ENCODE peak calls at places on chromosomes 1 and 21, in nine cellular contexts. A, L, H, E, Q, C, R, K and S are unnamed samples.

GRCh38 chr1:97986041-97987005 is 65.5 kb upstream of the DPYD start:
- DNase-seq in A (no peak), L (no peak), H (no peak), E (no peak), Q (no peak), C (peak; percentile 23), R (no peak), K (no peak), S (no peak)

GRCh38 chr1:6040444-6040843 is 5.2 kb upstream of the KCNAB2 start:
- DNase-seq in A (no peak), L (no peak), H (no peak), E (no peak), Q (no peak), C (no peak), R (no peak), K (no peak), S (no peak)

GRCh38 chr1:56676571-56677035 is 31.5 kb downstream of the PRKAA2 start:
- DNase-seq in A (no peak), L (no peak), H (peak; percentile 7), E (no peak), Q (no peak), C (peak; percentile 65), R (no peak), K (peak; percentile 62), S (peak; percentile 45)

GRCh38 chr1:234148816-234149215 is 224.4 kb upstream of the COA6 start:
- DNase-seq in A (no peak), L (no peak), H (no peak), E (no peak), Q (no peak), C (peak; percentile 36), R (no peak), K (peak; percentile 63), S (no peak)

GRCh38 chr1:205658943-205659581 is 21.2 kb downstream of the SLC45A3 start:
- DNase-seq in A (peak; percentile 83), L (peak; percentile 79), H (peak; percentile 87), E (peak; percentile 86), Q (peak; percentile 91), C (no peak), R (peak; percentile 90), K (peak; percentile 46), S (peak; percentile 51)

GRCh38 chr1:210821615-210822014 is 312.3 kb downstream of the KCNH1 start:
- DNase-seq in A (no peak), L (no peak), H (no peak), E (no peak), Q (no peak), C (no peak), R (no peak), K (no peak), S (no peak)

GRCh38 chr21:31671931-31672330 is 12.4 kb downstream of the SOD1 start:
- DNase-seq in A (no peak), L (no peak), H (no peak), E (peak; percentile 30), Q (no peak), C (no peak), R (peak; percentile 29), K (no peak), S (no peak)

GRCh38 chr1:35269190-35269988 is 880 bp downstream of the ZMYM4 start:
- DNase-seq in A (no peak), L (no peak), H (no peak), E (no peak), Q (no peak), C (no peak), R (no peak), K (no peak), S (peak; percentile 5)

GRCh38 chr1:232904566-232904965 is 45.8 kb upstream of the NTPCR start:
- DNase-seq in A (no peak), L (no peak), H (peak; percentile 17), E (no peak), Q (no peak), C (peak; percentile 84), R (no peak), K (peak; percentile 81), S (peak; percentile 74)

GRCh38 chr1:226054519-226055327 is 7.8 kb upstream of the H3-3A start:
- DNase-seq in A (no peak), L (no peak), H (no peak), E (no peak), Q (no peak), C (no peak), R (no peak), K (no peak), S (no peak)

DNA sequence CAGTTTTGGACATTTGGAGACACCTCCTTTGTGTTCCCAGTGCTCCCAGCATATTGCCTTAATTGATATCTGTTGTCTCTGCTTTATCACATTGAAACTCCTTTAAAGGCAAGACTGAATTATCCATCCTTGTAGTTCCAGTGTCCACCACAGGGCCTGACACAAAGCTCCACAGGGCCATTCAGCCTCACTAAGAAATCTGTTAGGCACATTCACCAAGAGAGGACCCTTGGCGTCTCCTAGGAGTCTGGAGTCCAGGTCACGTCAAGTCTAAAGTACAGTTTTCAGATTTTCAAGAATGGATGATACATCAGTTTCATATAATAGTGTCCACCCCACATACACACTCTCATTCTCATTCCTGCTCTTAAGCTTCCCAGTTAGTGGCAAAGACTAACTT is 4.8 kb downstream of the ACP6 start:
- DNase-seq in A (no peak), L (no peak), H (peak; percentile 22), E (no peak), Q (no peak), C (no peak), R (peak; percentile 38), K (no peak), S (no peak)
- TF ChIP-seq CTCF in A (peak; percentile 5), L (peak; percentile 45), H (no peak), E (no peak), Q (no peak), C (peak; percentile 21), R (peak; percentile 47), K (no peak), S (peak; percentile 37)

GRCh38 chr1:165442653-165443052 is 2.3 kb downstream of the RXRG start:
- DNase-seq in A (no peak), L (no peak), H (no peak), E (no peak), Q (no peak), C (no peak), R (no peak), K (no peak), S (no peak)

GRCh38 chr1:165443539-165444289 is 1.2 kb downstream of the RXRG start:
- DNase-seq in A (peak; percentile 16), L (no peak), H (no peak), E (no peak), Q (no peak), C (no peak), R (peak; percentile 48), K (no peak), S (no peak)

GRCh38 chr1:165442053-165442452 is 2.9 kb downstream of the RXRG start:
- DNase-seq in A (no peak), L (no peak), H (no peak), E (no peak), Q (no peak), C (no peak), R (peak; percentile 31), K (no peak), S (no peak)

GRCh38 chr1:165445388-165445787 is 462 bp upstream of the RXRG start:
- DNase-seq in A (no peak), L (no peak), H (no peak), E (no peak), Q (no peak), C (no peak), R (peak; percentile 13), K (no peak), S (no peak)

DNA sequence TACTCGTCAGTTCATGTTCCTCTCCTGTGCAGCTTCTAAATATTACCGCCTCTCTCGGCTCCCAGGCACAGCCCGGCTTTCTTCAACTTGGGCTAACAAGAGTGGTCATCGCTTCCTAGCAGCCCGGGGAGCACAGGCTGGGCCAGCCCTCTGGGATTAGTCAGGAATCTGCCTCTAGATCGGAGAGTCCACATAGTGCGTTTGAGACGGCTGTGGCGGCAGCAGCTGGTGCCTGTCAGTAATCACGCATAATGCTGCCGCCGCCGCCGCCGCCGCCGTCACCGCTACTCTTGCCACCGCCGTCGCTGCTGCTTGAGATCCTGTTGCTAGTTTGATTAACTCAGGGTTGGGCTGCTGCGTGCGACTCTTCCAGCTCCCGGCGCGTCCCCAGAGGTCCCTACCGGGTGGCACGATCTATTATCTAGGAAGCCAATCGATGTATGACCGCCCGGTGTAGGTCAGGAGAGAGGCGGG is at the start of gene RXRG:
- DNase-seq in A (peak; percentile 27), L (peak; percentile 50), H (no peak), E (no peak), Q (no peak), C (no peak), R (peak; percentile 87), K (peak; percentile 1), S (peak; percentile 2)
- TF ChIP-seq CTCF in A (no peak), L (no peak), H (no peak), E (no peak), Q (no peak), C (no peak), R (no peak), K (no peak), S (no peak)

DNA sequence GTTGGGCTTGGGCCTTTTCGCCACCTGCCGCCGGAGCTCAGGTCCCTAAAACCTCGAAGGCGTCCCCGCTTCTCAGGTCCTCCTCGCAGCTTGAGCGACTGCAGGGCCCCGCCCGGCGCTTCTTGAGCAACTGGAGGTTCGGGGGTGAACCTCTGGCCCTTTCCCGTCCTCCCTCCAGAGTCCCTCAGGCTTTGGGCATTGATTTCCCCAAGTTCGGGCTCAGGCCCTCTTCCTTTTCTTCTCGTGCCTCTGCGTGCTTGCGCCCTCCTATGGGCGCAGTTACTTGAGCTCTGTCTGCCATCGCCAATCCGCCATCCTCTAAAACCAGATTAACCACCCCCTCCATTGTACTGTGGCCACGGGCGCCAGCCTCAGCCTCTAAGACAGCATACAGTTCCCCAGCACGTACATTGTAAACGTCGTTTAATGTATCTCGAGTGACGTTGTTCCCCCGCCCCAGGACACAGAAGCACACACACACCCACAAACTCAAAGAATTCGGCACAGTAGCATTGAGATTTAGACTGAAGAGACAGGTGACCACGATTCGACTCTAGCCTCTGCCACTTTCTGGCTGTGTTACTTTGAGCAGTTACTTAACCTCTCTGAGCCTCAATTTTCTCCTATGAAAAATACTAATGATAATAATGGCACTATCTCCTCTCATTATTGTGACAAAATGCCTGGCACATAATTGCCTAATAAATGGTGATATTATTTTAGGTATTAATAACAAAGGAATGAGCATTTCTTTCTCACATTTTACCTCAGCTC is 22.6 kb downstream of the BTG2 start:
- DNase-seq in A (no peak), L (peak; percentile 31), H (peak; percentile 82), E (no peak), Q (peak; percentile 77), C (peak; percentile 50), R (peak; percentile 93), K (peak; percentile 63), S (peak; percentile 49)
- TF ChIP-seq CTCF in A (peak; percentile 53), L (peak; percentile 44), H (peak; percentile 56), E (peak; percentile 69), Q (peak; percentile 58), C (no peak), R (peak; percentile 50), K (peak; percentile 56), S (peak; percentile 51)

DNA sequence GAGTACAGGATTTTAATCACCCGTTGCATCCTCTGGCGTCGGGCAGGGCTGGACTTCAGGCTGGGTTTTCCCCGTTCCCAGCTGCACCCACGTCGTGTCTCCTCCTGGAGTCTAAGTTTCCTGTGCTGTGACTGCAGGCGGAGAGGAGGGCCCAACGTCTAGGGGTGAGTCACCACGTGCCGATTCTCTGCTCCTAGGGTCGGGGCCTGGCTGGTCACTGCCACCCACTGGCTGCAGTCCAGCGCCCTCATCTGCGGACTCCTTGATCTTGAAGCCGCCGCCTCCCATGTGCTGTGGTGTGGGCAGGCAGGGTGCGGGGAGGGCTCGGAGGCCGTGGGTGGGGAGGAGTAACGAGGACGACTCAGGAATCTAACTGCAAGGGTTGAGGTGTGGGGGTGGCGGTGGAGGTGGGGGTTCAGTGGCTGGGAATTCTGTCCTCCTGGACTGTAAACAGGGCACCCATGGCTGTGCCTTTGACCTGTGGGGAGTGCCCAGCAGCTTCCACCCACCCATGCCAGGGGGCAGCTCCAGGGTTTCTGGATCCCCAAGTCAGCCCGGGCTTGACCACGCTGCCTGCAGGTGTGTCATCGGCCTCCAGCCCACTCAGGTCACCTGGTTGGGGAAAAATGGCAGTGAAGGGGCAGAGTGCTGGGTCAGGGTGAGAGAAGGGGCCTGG is 77.8 kb downstream of the ALPL start:
- DNase-seq in A (peak; percentile 63), L (no peak), H (peak; percentile 91), E (peak; percentile 30), Q (no peak), C (peak; percentile 79), R (peak; percentile 34), K (peak; percentile 85), S (peak; percentile 71)
- TF ChIP-seq CTCF in A (no peak), L (no peak), H (no peak), E (no peak), Q (no peak), C (no peak), R (no peak), K (no peak), S (no peak)